ENCODE peak calls at places on chromosomes 2 and 18, in seven cellular contexts. One of them, this sample, is unnamed.

GRCh38 chr2:182068811-182069210 is 83.2 kb downstream of the PPP1R1C start:
- DNase-seq in hepatocyte: no peak
- DNase-seq in IMR-90: no peak
- DNase-seq in AG04450: no peak
- DNase-seq in RWPE1: peak
- DNase-seq in psoas muscle: no peak
- DNase-seq in cardiac muscle cell: peak
- DNase-seq in this sample: no peak

GRCh38 chr2:30266051-30266621 is 34.8 kb downstream of the LBH start:
- DNase-seq in AG04450: no peak
- DNase-seq in IMR-90: no peak
- DNase-seq in RWPE1: no peak
- DNase-seq in cardiac muscle cell: peak
- DNase-seq in psoas muscle: no peak
- DNase-seq in hepatocyte: no peak
- DNase-seq in this sample: no peak

GRCh38 chr2:241309684-241310117 is 5.8 kb downstream of the HDLBP start:
- DNase-seq in AG04450: no peak
- DNase-seq in RWPE1: peak
- DNase-seq in hepatocyte: no peak
- DNase-seq in IMR-90: peak
- DNase-seq in psoas muscle: no peak
- DNase-seq in cardiac muscle cell: peak
- DNase-seq in this sample: no peak

GRCh38 chr2:111905990-111906735 is 7.8 kb downstream of the MERTK start:
- DNase-seq in cardiac muscle cell: no peak
- DNase-seq in AG04450: no peak
- DNase-seq in RWPE1: no peak
- DNase-seq in IMR-90: no peak
- DNase-seq in hepatocyte: no peak
- DNase-seq in psoas muscle: no peak
- DNase-seq in this sample: no peak

GRCh38 chr2:70645733-70646420 is 92.3 kb upstream of the TGFA start:
- DNase-seq in hepatocyte: no peak
- DNase-seq in AG04450: no peak
- DNase-seq in RWPE1: peak
- DNase-seq in IMR-90: no peak
- DNase-seq in psoas muscle: no peak
- DNase-seq in cardiac muscle cell: no peak
- DNase-seq in this sample: no peak

GRCh38 chr2:215895330-215895729 is 118.0 kb downstream of the MREG start:
- DNase-seq in RWPE1: no peak
- DNase-seq in IMR-90: no peak
- DNase-seq in psoas muscle: no peak
- DNase-seq in hepatocyte: no peak
- DNase-seq in cardiac muscle cell: no peak
- DNase-seq in AG04450: no peak
- DNase-seq in this sample: no peak

GRCh38 chr2:27249891-27250651 is 12.8 kb downstream of the SLC30A3 start:
- DNase-seq in psoas muscle: peak
- DNase-seq in RWPE1: no peak
- DNase-seq in cardiac muscle cell: peak
- DNase-seq in hepatocyte: peak
- DNase-seq in AG04450: no peak
- DNase-seq in IMR-90: peak
- DNase-seq in this sample: peak

GRCh38 chr18:2502394-2502793 is 68.9 kb downstream of the METTL4 start:
- DNase-seq in AG04450: no peak
- DNase-seq in psoas muscle: no peak
- DNase-seq in hepatocyte: no peak
- DNase-seq in IMR-90: no peak
- DNase-seq in cardiac muscle cell: no peak
- DNase-seq in RWPE1: no peak
- DNase-seq in this sample: no peak

GRCh38 chr18:46378864-46379207 is 274.7 kb downstream of the HAUS1 start:
- DNase-seq in AG04450: no peak
- DNase-seq in IMR-90: no peak
- DNase-seq in RWPE1: no peak
- DNase-seq in hepatocyte: no peak
- DNase-seq in psoas muscle: no peak
- DNase-seq in cardiac muscle cell: no peak
- DNase-seq in this sample: no peak

GRCh38 chr2:230327418-230328154 is 593 bp downstream of the SP140L start:
- DNase-seq in RWPE1: no peak
- DNase-seq in hepatocyte: no peak
- DNase-seq in cardiac muscle cell: peak
- DNase-seq in IMR-90: no peak
- DNase-seq in AG04450: no peak
- DNase-seq in psoas muscle: no peak
- DNase-seq in this sample: no peak

GRCh38 chr2:234981197-234982095 is 29.6 kb downstream of the SH3BP4 start:
- DNase-seq in hepatocyte: peak
- DNase-seq in AG04450: peak
- DNase-seq in RWPE1: peak
- DNase-seq in psoas muscle: peak
- DNase-seq in IMR-90: peak
- DNase-seq in cardiac muscle cell: peak
- DNase-seq in this sample: peak

GRCh38 chr2:46954951-46955571 is 39.5 kb upstream of the MCFD2 start:
- DNase-seq in RWPE1: peak
- DNase-seq in psoas muscle: peak
- DNase-seq in AG04450: peak
- DNase-seq in hepatocyte: peak
- DNase-seq in cardiac muscle cell: peak
- DNase-seq in IMR-90: peak
- DNase-seq in this sample: peak

GRCh38 chr18:11859903-11860407 is 8.7 kb downstream of the CHMP1B start:
- DNase-seq in RWPE1: peak
- DNase-seq in AG04450: peak
- DNase-seq in IMR-90: peak
- DNase-seq in hepatocyte: peak
- DNase-seq in cardiac muscle cell: peak
- DNase-seq in psoas muscle: no peak
- DNase-seq in this sample: no peak

GRCh38 chr18:42525905-42526304 is 570.9 kb downstream of the PIK3C3 start:
- DNase-seq in IMR-90: no peak
- DNase-seq in RWPE1: no peak
- DNase-seq in cardiac muscle cell: no peak
- DNase-seq in psoas muscle: no peak
- DNase-seq in hepatocyte: no peak
- DNase-seq in AG04450: no peak
- DNase-seq in this sample: no peak

GRCh38 chr2:238645095-238645494 is 202.8 kb upstream of the TWIST2 start:
- DNase-seq in cardiac muscle cell: no peak
- DNase-seq in hepatocyte: no peak
- DNase-seq in AG04450: no peak
- DNase-seq in IMR-90: no peak
- DNase-seq in RWPE1: no peak
- DNase-seq in psoas muscle: no peak
- DNase-seq in this sample: no peak

GRCh38 chr2:144086965-144087364 is 433.0 kb downstream of the ZEB2 start:
- DNase-seq in RWPE1: no peak
- DNase-seq in IMR-90: peak
- DNase-seq in hepatocyte: no peak
- DNase-seq in psoas muscle: no peak
- DNase-seq in AG04450: no peak
- DNase-seq in cardiac muscle cell: no peak
- DNase-seq in this sample: no peak
- H3K27ac ChIP-seq in RWPE1: no peak
- H3K27ac ChIP-seq in IMR-90: no peak
- H3K27ac ChIP-seq in hepatocyte: no peak
- H3K27ac ChIP-seq in psoas muscle: no peak
- H3K27ac ChIP-seq in AG04450: no peak
- H3K27ac ChIP-seq in cardiac muscle cell: no peak
- H3K27ac ChIP-seq in this sample: no peak

GRCh38 chr2:113328043-113328442 is 49.3 kb upstream of the PAX8 start:
- DNase-seq in hepatocyte: no peak
- DNase-seq in psoas muscle: no peak
- DNase-seq in cardiac muscle cell: no peak
- DNase-seq in IMR-90: no peak
- DNase-seq in RWPE1: no peak
- DNase-seq in AG04450: no peak
- DNase-seq in this sample: no peak
- H3K27ac ChIP-seq in hepatocyte: no peak
- H3K27ac ChIP-seq in psoas muscle: no peak
- H3K27ac ChIP-seq in cardiac muscle cell: no peak
- H3K27ac ChIP-seq in IMR-90: no peak
- H3K27ac ChIP-seq in RWPE1: no peak
- H3K27ac ChIP-seq in AG04450: no peak
- H3K27ac ChIP-seq in this sample: no peak

GRCh38 chr2:108560895-108561530 is 26.7 kb downstream of the LIMS1 start:
- DNase-seq in hepatocyte: no peak
- DNase-seq in AG04450: no peak
- DNase-seq in psoas muscle: no peak
- DNase-seq in cardiac muscle cell: no peak
- DNase-seq in RWPE1: no peak
- DNase-seq in IMR-90: no peak
- DNase-seq in this sample: no peak

GRCh38 chr2:108562274-108562673 is 28.0 kb downstream of the LIMS1 start:
- DNase-seq in AG04450: no peak
- DNase-seq in RWPE1: no peak
- DNase-seq in cardiac muscle cell: no peak
- DNase-seq in IMR-90: no peak
- DNase-seq in hepatocyte: no peak
- DNase-seq in psoas muscle: no peak
- DNase-seq in this sample: no peak

GRCh38 chr2:108555572-108555971 is 21.3 kb downstream of the LIMS1 start:
- DNase-seq in AG04450: no peak
- DNase-seq in hepatocyte: no peak
- DNase-seq in RWPE1: no peak
- DNase-seq in IMR-90: no peak
- DNase-seq in psoas muscle: no peak
- DNase-seq in cardiac muscle cell: no peak
- DNase-seq in this sample: no peak

GRCh38 chr2:108564510-108564909 is 30.2 kb downstream of the LIMS1 start:
- DNase-seq in AG04450: no peak
- DNase-seq in psoas muscle: no peak
- DNase-seq in cardiac muscle cell: no peak
- DNase-seq in RWPE1: no peak
- DNase-seq in hepatocyte: no peak
- DNase-seq in IMR-90: no peak
- DNase-seq in this sample: no peak

GRCh38 chr2:108560241-108560811 is 26.1 kb downstream of the LIMS1 start:
- DNase-seq in RWPE1: no peak
- DNase-seq in AG04450: no peak
- DNase-seq in cardiac muscle cell: no peak
- DNase-seq in IMR-90: no peak
- DNase-seq in psoas muscle: no peak
- DNase-seq in hepatocyte: no peak
- DNase-seq in this sample: no peak
- H3K27ac ChIP-seq in RWPE1: no peak
- H3K27ac ChIP-seq in AG04450: no peak
- H3K27ac ChIP-seq in cardiac muscle cell: peak
- H3K27ac ChIP-seq in IMR-90: no peak
- H3K27ac ChIP-seq in psoas muscle: peak
- H3K27ac ChIP-seq in hepatocyte: no peak
- H3K27ac ChIP-seq in this sample: peak

GRCh38 chr2:232421189-232421785 is 14.6 kb downstream of the ALPG start:
- DNase-seq in psoas muscle: no peak
- DNase-seq in cardiac muscle cell: no peak
- DNase-seq in AG04450: no peak
- DNase-seq in RWPE1: no peak
- DNase-seq in IMR-90: no peak
- DNase-seq in hepatocyte: no peak
- DNase-seq in this sample: no peak
- H3K27ac ChIP-seq in psoas muscle: no peak
- H3K27ac ChIP-seq in cardiac muscle cell: no peak
- H3K27ac ChIP-seq in AG04450: no peak
- H3K27ac ChIP-seq in RWPE1: no peak
- H3K27ac ChIP-seq in IMR-90: no peak
- H3K27ac ChIP-seq in hepatocyte: no peak
- H3K27ac ChIP-seq in this sample: no peak

GRCh38 chr18:58670561-58671121 is 624 bp upstream of the MALT1 start:
- DNase-seq in IMR-90: peak
- DNase-seq in AG04450: no peak
- DNase-seq in hepatocyte: peak
- DNase-seq in cardiac muscle cell: no peak
- DNase-seq in RWPE1: no peak
- DNase-seq in psoas muscle: no peak
- DNase-seq in this sample: no peak

GRCh38 chr18:58668897-58669296 is 2.4 kb upstream of the MALT1 start:
- DNase-seq in RWPE1: peak
- DNase-seq in cardiac muscle cell: no peak
- DNase-seq in IMR-90: peak
- DNase-seq in psoas muscle: no peak
- DNase-seq in AG04450: no peak
- DNase-seq in hepatocyte: no peak
- DNase-seq in this sample: no peak

GRCh38 chr18:58671941-58672565 is 788 bp downstream of the MALT1 start:
- DNase-seq in RWPE1: peak
- DNase-seq in cardiac muscle cell: peak
- DNase-seq in IMR-90: peak
- DNase-seq in psoas muscle: no peak
- DNase-seq in AG04450: no peak
- DNase-seq in hepatocyte: no peak
- DNase-seq in this sample: no peak

GRCh38 chr18:58669731-58670379 is 1.4 kb upstream of the MALT1 start:
- DNase-seq in RWPE1: peak
- DNase-seq in AG04450: no peak
- DNase-seq in psoas muscle: no peak
- DNase-seq in cardiac muscle cell: no peak
- DNase-seq in IMR-90: peak
- DNase-seq in hepatocyte: no peak
- DNase-seq in this sample: no peak

DNA sequence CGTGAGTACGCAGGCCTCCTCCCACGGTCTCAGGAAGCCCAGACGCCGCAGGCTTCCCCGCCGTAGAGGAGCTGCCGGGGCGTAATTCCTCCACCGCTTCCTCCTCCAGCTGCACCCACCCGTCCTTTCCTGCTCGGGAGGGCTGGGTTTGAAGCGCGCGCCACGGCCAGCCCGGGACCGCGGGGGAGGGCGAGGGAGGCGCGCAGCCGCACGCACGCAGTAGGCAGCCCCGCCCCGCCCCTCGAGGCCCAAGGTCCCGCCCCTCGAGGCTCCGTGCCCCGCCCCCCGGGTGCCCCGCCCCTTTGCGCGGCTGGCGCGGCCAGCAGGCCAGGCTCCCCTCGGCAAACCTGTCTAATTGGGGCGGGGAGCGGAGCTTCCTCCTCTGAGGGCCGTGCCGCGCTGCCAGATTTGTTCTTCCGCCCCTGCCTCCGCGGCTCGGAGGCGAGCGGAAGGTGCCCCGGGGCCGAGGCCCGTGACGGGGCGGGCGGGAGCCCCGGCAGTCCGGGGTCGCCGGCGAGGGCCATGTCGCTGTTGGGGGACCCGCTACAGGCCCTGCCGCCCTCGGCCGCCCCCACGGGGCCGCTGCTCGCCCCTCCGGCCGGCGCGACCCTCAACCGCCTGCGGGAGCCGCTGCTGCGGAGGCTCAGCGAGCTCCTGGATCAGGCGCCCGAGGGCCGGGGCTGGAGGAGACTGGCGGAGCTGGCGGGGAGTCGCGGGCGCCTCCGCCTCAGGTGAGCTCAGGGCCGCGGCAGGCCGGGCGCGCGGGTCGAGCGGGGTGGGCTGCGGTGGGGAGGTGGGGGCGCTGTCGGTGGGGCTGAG is at the start of gene MALT1:
- DNase-seq in cardiac muscle cell: peak
- DNase-seq in IMR-90: peak
- DNase-seq in AG04450: peak
- DNase-seq in psoas muscle: peak
- DNase-seq in RWPE1: peak
- DNase-seq in hepatocyte: peak
- DNase-seq in this sample: peak
- H3K27ac ChIP-seq in cardiac muscle cell: peak
- H3K27ac ChIP-seq in IMR-90: peak
- H3K27ac ChIP-seq in AG04450: peak
- H3K27ac ChIP-seq in psoas muscle: peak
- H3K27ac ChIP-seq in RWPE1: peak
- H3K27ac ChIP-seq in hepatocyte: peak
- H3K27ac ChIP-seq in this sample: peak